ENCODE peak calls at places on chromosomes 4 and X, in five cellular contexts. One of them, this sample, is unnamed.

GRCh38 chrX:109709129-109709631 is 23.9 kb downstream of the ACSL4 start:
- DNase-seq in NCI-H2081: no peak
- DNase-seq in HFFc6: peak; percentile 34
- DNase-seq in ACHN: no peak
- DNase-seq in AG04450: no peak
- DNase-seq in this sample: no peak

GRCh38 chrX:150643271-150643670 is 49.9 kb upstream of the MTMR1 start:
- DNase-seq in HFFc6: peak; percentile 6
- DNase-seq in ACHN: peak; percentile 1
- DNase-seq in NCI-H2081: no peak
- DNase-seq in AG04450: no peak
- DNase-seq in this sample: no peak

GRCh38 chr4:184147858-184148799 is 69.5 kb downstream of the ENPP6 start:
- DNase-seq in NCI-H2081: no peak
- DNase-seq in HFFc6: no peak
- DNase-seq in AG04450: no peak
- DNase-seq in ACHN: no peak
- DNase-seq in this sample: no peak

GRCh38 chrX:71667328-71668247 is at the start of gene LOC101059915:
- DNase-seq in ACHN: no peak
- DNase-seq in HFFc6: no peak
- DNase-seq in AG04450: no peak
- DNase-seq in NCI-H2081: no peak
- DNase-seq in this sample: no peak

GRCh38 chr4:112109455-112110425 is 35.5 kb upstream of the FAM241A start:
- DNase-seq in AG04450: no peak
- DNase-seq in ACHN: no peak
- DNase-seq in HFFc6: peak; percentile 12
- DNase-seq in NCI-H2081: no peak
- DNase-seq in this sample: no peak

GRCh38 chrX:45322820-45323219 is 122.1 kb upstream of the DIPK2B start:
- DNase-seq in AG04450: no peak
- DNase-seq in HFFc6: peak; percentile 2
- DNase-seq in ACHN: no peak
- DNase-seq in NCI-H2081: no peak
- DNase-seq in this sample: no peak

GRCh38 chr4:78168029-78168428 is 110.9 kb downstream of the FRAS1 start:
- DNase-seq in ACHN: no peak
- DNase-seq in AG04450: no peak
- DNase-seq in HFFc6: no peak
- DNase-seq in NCI-H2081: no peak
- DNase-seq in this sample: no peak

GRCh38 chrX:49792376-49792775 is 36.7 kb upstream of the PAGE4 start:
- DNase-seq in HFFc6: no peak
- DNase-seq in NCI-H2081: no peak
- DNase-seq in ACHN: no peak
- DNase-seq in AG04450: no peak
- DNase-seq in this sample: no peak

GRCh38 chr4:5708829-5709680 is 696 bp upstream of the EVC2 start:
- DNase-seq in AG04450: no peak
- DNase-seq in NCI-H2081: no peak
- DNase-seq in HFFc6: no peak
- DNase-seq in ACHN: no peak
- DNase-seq in this sample: no peak

This sample was measured in NCI-H1105.